ENCODE peak calls at places on chromosomes 1 and 21, in seven cellular contexts. H, R, L, G, T, O and P are unnamed samples.
A peak's percentile ranks its signal among the peaks of the same experiment; 100 is the strongest.

GRCh38 chr1:147417024-147417423 is 124.3 kb upstream of the BCL9 start:
- DNase-seq in G (no peak), T (no peak), H (no peak), O (no peak), L (no peak), R (no peak), P (no peak)

GRCh38 chr1:32683397-32683796 is 19.2 kb downstream of the SYNC start:
- DNase-seq in H (no peak), T (no peak), G (no peak), L (no peak), O (no peak), R (no peak), P (no peak)

GRCh38 chr1:53689736-53690401 is 49.1 kb downstream of the GLIS1 start:
- DNase-seq in H (no peak), O (no peak), L (no peak), T (no peak), R (no peak), G (no peak), P (no peak)

GRCh38 chr1:39857479-39857878 is 25.8 kb downstream of the TRIT1 start:
- DNase-seq in L (no peak), H (no peak), R (no peak), O (no peak), T (no peak), G (no peak), P (no peak)

GRCh38 chr21:35037384-35038105 is 11.6 kb downstream of the RUNX1 start:
- DNase-seq in O (no peak), L (no peak), T (no peak), G (no peak), H (no peak), R (no peak), P (no peak)

GRCh38 chr1:234743866-234744581 is 134.0 kb upstream of the IRF2BP2 start:
- DNase-seq in T (no peak), H (no peak), R (no peak), O (no peak), L (no peak), G (no peak), P (peak; percentile 68)

GRCh38 chr1:154176341-154176740 is 15.6 kb downstream of the TPM3 start:
- DNase-seq in H (no peak), T (no peak), O (no peak), G (no peak), R (no peak), L (no peak), P (peak; percentile 84)

GRCh38 chr1:181345146-181345545 is 138.2 kb upstream of the CACNA1E start:
- DNase-seq in H (no peak), L (no peak), G (no peak), O (no peak), T (no peak), R (no peak), P (no peak)

GRCh38 chr1:41078616-41079015 is 57.1 kb upstream of the SLFNL1 start:
- DNase-seq in H (no peak), T (no peak), O (no peak), R (no peak), G (no peak), L (no peak), P (no peak)

GRCh38 chr1:24142546-24143431 is at the start of gene IL22RA1:
- DNase-seq in T (no peak), L (peak; percentile 30), G (no peak), R (no peak), H (peak; percentile 45), O (no peak), P (no peak)

GRCh38 chr1:171742577-171742922 is 685 bp upstream of the VAMP4 start:
- DNase-seq in L (peak; percentile 20), O (no peak), T (peak; percentile 57), R (no peak), H (peak; percentile 31), G (peak; percentile 69), P (peak; percentile 22)

GRCh38 chr1:93358293-93358692 is 12.6 kb downstream of the DR1 start:
- DNase-seq in G (no peak), O (no peak), R (no peak), T (no peak), H (no peak), L (no peak), P (no peak)

GRCh38 chr1:61337981-61338848 is 255.9 kb downstream of the NFIA start:
- DNase-seq in G (peak; percentile 84), R (no peak), O (no peak), L (peak; percentile 65), H (peak; percentile 48), T (peak; percentile 68), P (peak; percentile 91)

GRCh38 chr1:61318319-61319125 is 236.2 kb downstream of the NFIA start:
- DNase-seq in L (no peak), R (no peak), O (no peak), T (no peak), H (no peak), G (no peak), P (peak; percentile 91)

GRCh38 chr1:62977321-62977720 is 193.4 kb downstream of the ATG4C start:
- DNase-seq in T (no peak), R (no peak), G (no peak), O (no peak), L (no peak), H (no peak), P (no peak)

GRCh38 chr1:44030606-44031050 is 634 bp downstream of the SLC6A9 start:
- DNase-seq in R (no peak), T (no peak), L (peak; percentile 42), O (no peak), H (peak; percentile 54), G (no peak), P (peak; percentile 35)

GRCh38 chr1:102588536-102588935 is 519.8 kb downstream of the COL11A1 start:
- DNase-seq in T (no peak), R (no peak), L (no peak), G (no peak), O (no peak), H (no peak), P (peak; percentile 17)

GRCh38 chr1:239718997-239719628 is 332.7 kb downstream of the CHRM3 start:
- DNase-seq in T (no peak), O (no peak), R (no peak), H (no peak), G (no peak), L (no peak), P (no peak)

GRCh38 chr1:29736582-29737188 is 500.4 kb downstream of the PTPRU start:
- DNase-seq in L (no peak), H (no peak), T (no peak), R (no peak), G (no peak), O (no peak), P (peak; percentile 76)